ENCODE peak calls at places on chromosomes 5 and 9, in ten cellular contexts. One of them, this sample, is unnamed.

GRCh38 chr5:154801083-154801482 is 45.9 kb downstream of the LARP1 start:
- DNase-seq in stimulated activated CD4-positive, alpha-beta T cell treated with anti-CD3 and anti-CD28 coated beads, Interleukin-2, amount 100 ng/mL, for 48 hours: no peak
- DNase-seq in cerebellar cortex: no peak
- DNase-seq in endodermal cell: no peak
- DNase-seq in M059J: no peak
- DNase-seq in endothelial cell of umbilical vein: no peak
- DNase-seq in mesenteric fat pad: no peak
- DNase-seq in fibroblast of lung: no peak
- DNase-seq in choroid plexus epithelial cell: peak; percentile 77
- DNase-seq in cardiac septum: no peak
- DNase-seq in this sample: no peak

GRCh38 chr9:133979921-133980863 is 11.9 kb downstream of the VAV2 start:
- DNase-seq in fibroblast of lung: no peak
- DNase-seq in cardiac septum: no peak
- DNase-seq in M059J: no peak
- DNase-seq in choroid plexus epithelial cell: no peak
- DNase-seq in mesenteric fat pad: no peak
- DNase-seq in cerebellar cortex: peak; percentile 28
- DNase-seq in endodermal cell: no peak
- DNase-seq in stimulated activated CD4-positive, alpha-beta T cell treated with anti-CD3 and anti-CD28 coated beads, Interleukin-2, amount 100 ng/mL, for 48 hours: no peak
- DNase-seq in endothelial cell of umbilical vein: no peak
- DNase-seq in this sample: no peak

GRCh38 chr5:79495311-79495710 is 18.6 kb downstream of the HOMER1 start:
- DNase-seq in endothelial cell of umbilical vein: no peak
- DNase-seq in cerebellar cortex: no peak
- DNase-seq in choroid plexus epithelial cell: no peak
- DNase-seq in mesenteric fat pad: no peak
- DNase-seq in endodermal cell: no peak
- DNase-seq in stimulated activated CD4-positive, alpha-beta T cell treated with anti-CD3 and anti-CD28 coated beads, Interleukin-2, amount 100 ng/mL, for 48 hours: no peak
- DNase-seq in cardiac septum: no peak
- DNase-seq in M059J: peak; percentile 73
- DNase-seq in fibroblast of lung: peak; percentile 5
- DNase-seq in this sample: no peak

GRCh38 chr5:149445739-149446369 is 66.8 kb upstream of the IL17B start:
- DNase-seq in cerebellar cortex: no peak
- DNase-seq in mesenteric fat pad: no peak
- DNase-seq in choroid plexus epithelial cell: peak; percentile 95
- DNase-seq in fibroblast of lung: peak; percentile 98
- DNase-seq in stimulated activated CD4-positive, alpha-beta T cell treated with anti-CD3 and anti-CD28 coated beads, Interleukin-2, amount 100 ng/mL, for 48 hours: no peak
- DNase-seq in M059J: peak; percentile 99
- DNase-seq in endothelial cell of umbilical vein: peak; percentile 89
- DNase-seq in endodermal cell: peak; percentile 57
- DNase-seq in cardiac septum: no peak
- DNase-seq in this sample: no peak

GRCh38 chr5:531101-531748 is 7.0 kb upstream of the SLC9A3 start:
- DNase-seq in M059J: no peak
- DNase-seq in endodermal cell: no peak
- DNase-seq in endothelial cell of umbilical vein: no peak
- DNase-seq in cardiac septum: no peak
- DNase-seq in choroid plexus epithelial cell: no peak
- DNase-seq in cerebellar cortex: no peak
- DNase-seq in stimulated activated CD4-positive, alpha-beta T cell treated with anti-CD3 and anti-CD28 coated beads, Interleukin-2, amount 100 ng/mL, for 48 hours: no peak
- DNase-seq in fibroblast of lung: no peak
- DNase-seq in mesenteric fat pad: no peak
- DNase-seq in this sample: no peak

GRCh38 chr9:72856985-72857631 is 95.7 kb downstream of the ALDH1A1 start:
- DNase-seq in endothelial cell of umbilical vein: peak; percentile 74
- DNase-seq in fibroblast of lung: peak; percentile 77
- DNase-seq in cardiac septum: no peak
- DNase-seq in mesenteric fat pad: no peak
- DNase-seq in cerebellar cortex: peak; percentile 81
- DNase-seq in stimulated activated CD4-positive, alpha-beta T cell treated with anti-CD3 and anti-CD28 coated beads, Interleukin-2, amount 100 ng/mL, for 48 hours: no peak
- DNase-seq in M059J: peak; percentile 66
- DNase-seq in endodermal cell: peak; percentile 63
- DNase-seq in choroid plexus epithelial cell: peak; percentile 86
- DNase-seq in this sample: no peak

GRCh38 chr9:14179449-14179848 is 134.5 kb downstream of the NFIB start:
- DNase-seq in mesenteric fat pad: no peak
- DNase-seq in fibroblast of lung: no peak
- DNase-seq in choroid plexus epithelial cell: no peak
- DNase-seq in M059J: no peak
- DNase-seq in cardiac septum: no peak
- DNase-seq in stimulated activated CD4-positive, alpha-beta T cell treated with anti-CD3 and anti-CD28 coated beads, Interleukin-2, amount 100 ng/mL, for 48 hours: no peak
- DNase-seq in cerebellar cortex: no peak
- DNase-seq in endothelial cell of umbilical vein: no peak
- DNase-seq in endodermal cell: no peak
- DNase-seq in this sample: no peak

GRCh38 chr9:98186236-98186635 is 6.2 kb downstream of the CORO2A start:
- DNase-seq in cardiac septum: no peak
- DNase-seq in cerebellar cortex: no peak
- DNase-seq in mesenteric fat pad: no peak
- DNase-seq in choroid plexus epithelial cell: no peak
- DNase-seq in endodermal cell: no peak
- DNase-seq in fibroblast of lung: no peak
- DNase-seq in stimulated activated CD4-positive, alpha-beta T cell treated with anti-CD3 and anti-CD28 coated beads, Interleukin-2, amount 100 ng/mL, for 48 hours: no peak
- DNase-seq in endothelial cell of umbilical vein: no peak
- DNase-seq in M059J: no peak
- DNase-seq in this sample: no peak

GRCh38 chr5:31213676-31214638 is 20.5 kb downstream of the CDH6 start:
- DNase-seq in endodermal cell: no peak
- DNase-seq in cerebellar cortex: no peak
- DNase-seq in stimulated activated CD4-positive, alpha-beta T cell treated with anti-CD3 and anti-CD28 coated beads, Interleukin-2, amount 100 ng/mL, for 48 hours: no peak
- DNase-seq in fibroblast of lung: no peak
- DNase-seq in cardiac septum: no peak
- DNase-seq in endothelial cell of umbilical vein: no peak
- DNase-seq in M059J: no peak
- DNase-seq in mesenteric fat pad: no peak
- DNase-seq in choroid plexus epithelial cell: no peak
- DNase-seq in this sample: no peak

GRCh38 chr5:64526709-64527439 is 21.1 kb downstream of the RGS7BP start:
- DNase-seq in choroid plexus epithelial cell: no peak
- DNase-seq in cerebellar cortex: no peak
- DNase-seq in M059J: no peak
- DNase-seq in cardiac septum: no peak
- DNase-seq in fibroblast of lung: no peak
- DNase-seq in endothelial cell of umbilical vein: no peak
- DNase-seq in mesenteric fat pad: no peak
- DNase-seq in stimulated activated CD4-positive, alpha-beta T cell treated with anti-CD3 and anti-CD28 coated beads, Interleukin-2, amount 100 ng/mL, for 48 hours: no peak
- DNase-seq in endodermal cell: no peak
- DNase-seq in this sample: no peak

GRCh38 chr5:9483779-9484178 is 62.1 kb downstream of the SEMA5A start:
- DNase-seq in stimulated activated CD4-positive, alpha-beta T cell treated with anti-CD3 and anti-CD28 coated beads, Interleukin-2, amount 100 ng/mL, for 48 hours: no peak
- DNase-seq in choroid plexus epithelial cell: peak; percentile 42
- DNase-seq in endothelial cell of umbilical vein: no peak
- DNase-seq in mesenteric fat pad: no peak
- DNase-seq in endodermal cell: no peak
- DNase-seq in M059J: peak; percentile 44
- DNase-seq in fibroblast of lung: peak; percentile 40
- DNase-seq in cardiac septum: no peak
- DNase-seq in cerebellar cortex: no peak
- DNase-seq in this sample: no peak

GRCh38 chr5:39494099-39494498 is 69.3 kb upstream of the DAB2 start:
- DNase-seq in cerebellar cortex: peak; percentile 4
- DNase-seq in M059J: peak; percentile 42
- DNase-seq in mesenteric fat pad: no peak
- DNase-seq in cardiac septum: no peak
- DNase-seq in fibroblast of lung: peak; percentile 77
- DNase-seq in endodermal cell: no peak
- DNase-seq in stimulated activated CD4-positive, alpha-beta T cell treated with anti-CD3 and anti-CD28 coated beads, Interleukin-2, amount 100 ng/mL, for 48 hours: no peak
- DNase-seq in choroid plexus epithelial cell: peak; percentile 88
- DNase-seq in endothelial cell of umbilical vein: peak; percentile 87
- DNase-seq in this sample: no peak

GRCh38 chr5:68436686-68437520 is 221.3 kb downstream of the PIK3R1 start:
- DNase-seq in choroid plexus epithelial cell: peak; percentile 56
- DNase-seq in M059J: no peak
- DNase-seq in endodermal cell: no peak
- DNase-seq in mesenteric fat pad: no peak
- DNase-seq in cerebellar cortex: no peak
- DNase-seq in cardiac septum: no peak
- DNase-seq in stimulated activated CD4-positive, alpha-beta T cell treated with anti-CD3 and anti-CD28 coated beads, Interleukin-2, amount 100 ng/mL, for 48 hours: no peak
- DNase-seq in fibroblast of lung: no peak
- DNase-seq in endothelial cell of umbilical vein: no peak
- DNase-seq in this sample: no peak

GRCh38 chr9:119366909-119367690 is 2.1 kb downstream of the BRINP1 start:
- DNase-seq in endothelial cell of umbilical vein: no peak
- DNase-seq in cardiac septum: no peak
- DNase-seq in M059J: no peak
- DNase-seq in cerebellar cortex: peak; percentile 53
- DNase-seq in endodermal cell: peak; percentile 59
- DNase-seq in choroid plexus epithelial cell: no peak
- DNase-seq in stimulated activated CD4-positive, alpha-beta T cell treated with anti-CD3 and anti-CD28 coated beads, Interleukin-2, amount 100 ng/mL, for 48 hours: no peak
- DNase-seq in mesenteric fat pad: no peak
- DNase-seq in fibroblast of lung: no peak
- DNase-seq in this sample: no peak

GRCh38 chr9:135673941-135674340 is 10.8 kb downstream of the LCN9 start:
- DNase-seq in mesenteric fat pad: no peak
- DNase-seq in stimulated activated CD4-positive, alpha-beta T cell treated with anti-CD3 and anti-CD28 coated beads, Interleukin-2, amount 100 ng/mL, for 48 hours: no peak
- DNase-seq in choroid plexus epithelial cell: no peak
- DNase-seq in cerebellar cortex: no peak
- DNase-seq in endodermal cell: no peak
- DNase-seq in M059J: no peak
- DNase-seq in endothelial cell of umbilical vein: no peak
- DNase-seq in fibroblast of lung: no peak
- DNase-seq in cardiac septum: no peak
- DNase-seq in this sample: no peak

GRCh38 chr9:131670247-131670681 is 69.6 kb downstream of the RAPGEF1 start:
- DNase-seq in stimulated activated CD4-positive, alpha-beta T cell treated with anti-CD3 and anti-CD28 coated beads, Interleukin-2, amount 100 ng/mL, for 48 hours: no peak
- DNase-seq in endodermal cell: no peak
- DNase-seq in choroid plexus epithelial cell: no peak
- DNase-seq in endothelial cell of umbilical vein: no peak
- DNase-seq in fibroblast of lung: no peak
- DNase-seq in cerebellar cortex: no peak
- DNase-seq in M059J: no peak
- DNase-seq in mesenteric fat pad: no peak
- DNase-seq in cardiac septum: no peak
- DNase-seq in this sample: no peak

GRCh38 chr9:135165756-135166519 is 78.5 kb downstream of the OLFM1 start:
- DNase-seq in cardiac septum: no peak
- DNase-seq in choroid plexus epithelial cell: no peak
- DNase-seq in cerebellar cortex: no peak
- DNase-seq in endodermal cell: no peak
- DNase-seq in mesenteric fat pad: no peak
- DNase-seq in fibroblast of lung: no peak
- DNase-seq in M059J: no peak
- DNase-seq in stimulated activated CD4-positive, alpha-beta T cell treated with anti-CD3 and anti-CD28 coated beads, Interleukin-2, amount 100 ng/mL, for 48 hours: no peak
- DNase-seq in endothelial cell of umbilical vein: no peak
- DNase-seq in this sample: no peak

GRCh38 chr5:94433393-94434149 is 184.8 kb downstream of the KIAA0825 start:
- DNase-seq in choroid plexus epithelial cell: peak; percentile 97
- DNase-seq in cardiac septum: no peak
- DNase-seq in M059J: peak; percentile 19
- DNase-seq in mesenteric fat pad: no peak
- DNase-seq in fibroblast of lung: peak; percentile 97
- DNase-seq in stimulated activated CD4-positive, alpha-beta T cell treated with anti-CD3 and anti-CD28 coated beads, Interleukin-2, amount 100 ng/mL, for 48 hours: no peak
- DNase-seq in cerebellar cortex: no peak
- DNase-seq in endodermal cell: no peak
- DNase-seq in endothelial cell of umbilical vein: peak; percentile 38
- DNase-seq in this sample: no peak

GRCh38 chr9:116204252-116204882 is 50.8 kb downstream of the PAPPA start:
- DNase-seq in endothelial cell of umbilical vein: no peak
- DNase-seq in endodermal cell: no peak
- DNase-seq in fibroblast of lung: no peak
- DNase-seq in cardiac septum: no peak
- DNase-seq in cerebellar cortex: no peak
- DNase-seq in choroid plexus epithelial cell: no peak
- DNase-seq in mesenteric fat pad: no peak
- DNase-seq in M059J: no peak
- DNase-seq in stimulated activated CD4-positive, alpha-beta T cell treated with anti-CD3 and anti-CD28 coated beads, Interleukin-2, amount 100 ng/mL, for 48 hours: no peak
- DNase-seq in this sample: no peak

GRCh38 chr9:89143266-89143665 is 35.4 kb downstream of the SHC3 start:
- DNase-seq in cerebellar cortex: no peak
- DNase-seq in cardiac septum: no peak
- DNase-seq in endothelial cell of umbilical vein: no peak
- DNase-seq in fibroblast of lung: no peak
- DNase-seq in stimulated activated CD4-positive, alpha-beta T cell treated with anti-CD3 and anti-CD28 coated beads, Interleukin-2, amount 100 ng/mL, for 48 hours: no peak
- DNase-seq in M059J: no peak
- DNase-seq in mesenteric fat pad: no peak
- DNase-seq in endodermal cell: no peak
- DNase-seq in choroid plexus epithelial cell: no peak
- DNase-seq in this sample: no peak

GRCh38 chr9:130739081-130739480 is 45.5 kb downstream of the EXOSC2 start:
- DNase-seq in cerebellar cortex: no peak
- DNase-seq in endodermal cell: no peak
- DNase-seq in endothelial cell of umbilical vein: no peak
- DNase-seq in mesenteric fat pad: no peak
- DNase-seq in stimulated activated CD4-positive, alpha-beta T cell treated with anti-CD3 and anti-CD28 coated beads, Interleukin-2, amount 100 ng/mL, for 48 hours: no peak
- DNase-seq in choroid plexus epithelial cell: no peak
- DNase-seq in fibroblast of lung: no peak
- DNase-seq in cardiac septum: no peak
- DNase-seq in M059J: no peak
- DNase-seq in this sample: no peak

GRCh38 chr9:20945856-20946255 is 85.6 kb downstream of the HACD4 start:
- DNase-seq in endodermal cell: no peak
- DNase-seq in choroid plexus epithelial cell: no peak
- DNase-seq in cardiac septum: no peak
- DNase-seq in cerebellar cortex: no peak
- DNase-seq in stimulated activated CD4-positive, alpha-beta T cell treated with anti-CD3 and anti-CD28 coated beads, Interleukin-2, amount 100 ng/mL, for 48 hours: no peak
- DNase-seq in mesenteric fat pad: no peak
- DNase-seq in fibroblast of lung: no peak
- DNase-seq in endothelial cell of umbilical vein: no peak
- DNase-seq in M059J: no peak
- DNase-seq in this sample: no peak

GRCh38 chr9:78026947-78027346 is 4.7 kb downstream of the GNAQ start:
- DNase-seq in cerebellar cortex: no peak
- DNase-seq in fibroblast of lung: peak; percentile 68
- DNase-seq in endodermal cell: no peak
- DNase-seq in cardiac septum: no peak
- DNase-seq in stimulated activated CD4-positive, alpha-beta T cell treated with anti-CD3 and anti-CD28 coated beads, Interleukin-2, amount 100 ng/mL, for 48 hours: no peak
- DNase-seq in endothelial cell of umbilical vein: no peak
- DNase-seq in M059J: no peak
- DNase-seq in choroid plexus epithelial cell: peak; percentile 65
- DNase-seq in mesenteric fat pad: no peak
- DNase-seq in this sample: no peak

GRCh38 chr9:135990468-135991429 is 29.6 kb upstream of the UBAC1 start:
- DNase-seq in cerebellar cortex: peak; percentile 70
- DNase-seq in fibroblast of lung: peak; percentile 81
- DNase-seq in endodermal cell: peak; percentile 90
- DNase-seq in stimulated activated CD4-positive, alpha-beta T cell treated with anti-CD3 and anti-CD28 coated beads, Interleukin-2, amount 100 ng/mL, for 48 hours: peak; percentile 47
- DNase-seq in endothelial cell of umbilical vein: peak; percentile 33
- DNase-seq in M059J: no peak
- DNase-seq in cardiac septum: no peak
- DNase-seq in mesenteric fat pad: no peak
- DNase-seq in choroid plexus epithelial cell: peak; percentile 79
- DNase-seq in this sample: peak; percentile 9

GRCh38 chr9:98958271-98958989 is 14.7 kb downstream of the COL15A1 start:
- DNase-seq in endothelial cell of umbilical vein: no peak
- DNase-seq in mesenteric fat pad: no peak
- DNase-seq in endodermal cell: no peak
- DNase-seq in stimulated activated CD4-positive, alpha-beta T cell treated with anti-CD3 and anti-CD28 coated beads, Interleukin-2, amount 100 ng/mL, for 48 hours: no peak
- DNase-seq in cerebellar cortex: no peak
- DNase-seq in fibroblast of lung: peak; percentile 96
- DNase-seq in M059J: peak; percentile 83
- DNase-seq in cardiac septum: no peak
- DNase-seq in choroid plexus epithelial cell: peak; percentile 67
- DNase-seq in this sample: peak; percentile 30

GRCh38 chr9:21813575-21814473 is 11.4 kb downstream of the MTAP start:
- DNase-seq in choroid plexus epithelial cell: peak; percentile 93
- DNase-seq in endodermal cell: peak; percentile 63
- DNase-seq in stimulated activated CD4-positive, alpha-beta T cell treated with anti-CD3 and anti-CD28 coated beads, Interleukin-2, amount 100 ng/mL, for 48 hours: no peak
- DNase-seq in endothelial cell of umbilical vein: peak; percentile 85
- DNase-seq in M059J: peak; percentile 88
- DNase-seq in mesenteric fat pad: no peak
- DNase-seq in cerebellar cortex: peak; percentile 82
- DNase-seq in cardiac septum: no peak
- DNase-seq in fibroblast of lung: peak; percentile 88
- DNase-seq in this sample: no peak

GRCh38 chr5:151005975-151006576 is 14.3 kb upstream of the GPX3 start:
- DNase-seq in fibroblast of lung: peak; percentile 99
- DNase-seq in endothelial cell of umbilical vein: peak; percentile 36
- DNase-seq in stimulated activated CD4-positive, alpha-beta T cell treated with anti-CD3 and anti-CD28 coated beads, Interleukin-2, amount 100 ng/mL, for 48 hours: no peak
- DNase-seq in cerebellar cortex: no peak
- DNase-seq in M059J: peak; percentile 81
- DNase-seq in endodermal cell: no peak
- DNase-seq in mesenteric fat pad: no peak
- DNase-seq in choroid plexus epithelial cell: peak; percentile 50
- DNase-seq in cardiac septum: no peak
- DNase-seq in this sample: no peak

GRCh38 chr9:27599521-27600234 is 26.4 kb upstream of the C9orf72 start:
- DNase-seq in endodermal cell: no peak
- DNase-seq in M059J: no peak
- DNase-seq in stimulated activated CD4-positive, alpha-beta T cell treated with anti-CD3 and anti-CD28 coated beads, Interleukin-2, amount 100 ng/mL, for 48 hours: no peak
- DNase-seq in choroid plexus epithelial cell: no peak
- DNase-seq in cerebellar cortex: no peak
- DNase-seq in fibroblast of lung: no peak
- DNase-seq in mesenteric fat pad: no peak
- DNase-seq in cardiac septum: no peak
- DNase-seq in endothelial cell of umbilical vein: no peak
- DNase-seq in this sample: no peak